ENCODE peak calls at places on chromosome 3, in eight cellular contexts. Y, G, X, R, Q, T, C and U are unnamed samples.

GRCh38 chr3:6799264-6799915 is 61.5 kb upstream of the GRM7 start:
- DNase-seq in G (no peak), X (no peak), Q (no peak), Y (no peak), R (peak), T (peak), C (peak), U (peak)

GRCh38 chr3:72165337-72165736 is 380.4 kb upstream of the PROK2 start:
- DNase-seq in Q (no peak), Y (no peak), T (no peak), X (no peak), R (no peak), G (no peak), C (no peak), U (no peak)

GRCh38 chr3:105958237-105959000 is 89.6 kb upstream of the CBLB start:
- DNase-seq in C (no peak), Y (no peak), T (no peak), Q (no peak), G (no peak), X (no peak), R (peak), U (no peak)

GRCh38 chr3:171827836-171828458 is 15.2 kb upstream of the TMEM212 start:
- DNase-seq in T (no peak), Q (no peak), X (no peak), R (no peak), Y (no peak), C (no peak), G (no peak), U (no peak)

GRCh38 chr3:128438488-128439072 is 28.1 kb downstream of the DNAJB8 start:
- DNase-seq in G (no peak), R (no peak), C (no peak), X (no peak), Y (no peak), T (no peak), Q (no peak), U (no peak)

GRCh38 chr3:173750095-173750494 is 352.6 kb downstream of the NLGN1 start:
- DNase-seq in R (no peak), X (no peak), Y (no peak), C (peak), T (no peak), G (peak), Q (no peak), U (no peak)

GRCh38 chr3:9779721-9780450 is 10.1 kb upstream of the CAMK1 start:
- DNase-seq in Q (no peak), C (no peak), Y (no peak), T (peak), R (no peak), X (no peak), G (no peak), U (no peak)

GRCh38 chr3:184171562-184171961 is 3.1 kb upstream of the AP2M1 start:
- DNase-seq in T (no peak), C (peak), G (no peak), Y (no peak), R (peak), X (no peak), Q (no peak), U (no peak)

GRCh38 chr3:126132751-126133511 is 47.5 kb downstream of the ALDH1L1 start:
- DNase-seq in C (peak), Q (no peak), R (peak), X (no peak), T (peak), G (no peak), Y (peak), U (peak)

GRCh38 chr3:119856695-119857094 is 74.8 kb downstream of the NR1I2 start:
- DNase-seq in R (peak), Q (no peak), Y (peak), G (no peak), X (no peak), T (no peak), C (no peak), U (no peak)